ENCODE peak calls at places on chromosomes 5 and 9, in nine cellular contexts. One of them, this sample, is unnamed.

GRCh38 chr5:146516151-146516475 is at the start of gene GPR151:
- DNase-seq in kidney epithelial cell: no peak
- DNase-seq in H4: no peak
- DNase-seq in activated CD4-positive, alpha-beta T cell treated with anti-CD3 and anti-CD28 coated beads for 24 hours: no peak
- DNase-seq in NCI-H1105 treated with DMSO at 0.1 percent for 48 hours: no peak
- DNase-seq in HTR-8/SVneo: no peak
- DNase-seq in NCI-H460: no peak
- DNase-seq in GOT3: no peak
- DNase-seq in T-cell: no peak
- DNase-seq in this sample: peak; percentile 13

GRCh38 chr5:138665261-138665660 is 88.0 kb upstream of the CTNNA1 start:
- DNase-seq in NCI-H460: no peak
- DNase-seq in GOT3: no peak
- DNase-seq in NCI-H1105 treated with DMSO at 0.1 percent for 48 hours: no peak
- DNase-seq in T-cell: no peak
- DNase-seq in HTR-8/SVneo: no peak
- DNase-seq in H4: no peak
- DNase-seq in activated CD4-positive, alpha-beta T cell treated with anti-CD3 and anti-CD28 coated beads for 24 hours: no peak
- DNase-seq in kidney epithelial cell: no peak
- DNase-seq in this sample: no peak

GRCh38 chr5:54882841-54883240 is 102.6 kb downstream of the ESM1 start:
- DNase-seq in NCI-H460: no peak
- DNase-seq in kidney epithelial cell: no peak
- DNase-seq in T-cell: no peak
- DNase-seq in NCI-H1105 treated with DMSO at 0.1 percent for 48 hours: no peak
- DNase-seq in activated CD4-positive, alpha-beta T cell treated with anti-CD3 and anti-CD28 coated beads for 24 hours: no peak
- DNase-seq in HTR-8/SVneo: no peak
- DNase-seq in GOT3: no peak
- DNase-seq in H4: no peak
- DNase-seq in this sample: no peak

GRCh38 chr9:133334161-133334560 is 1.8 kb downstream of the SURF6 start:
- DNase-seq in NCI-H1105 treated with DMSO at 0.1 percent for 48 hours: no peak
- DNase-seq in kidney epithelial cell: no peak
- DNase-seq in HTR-8/SVneo: no peak
- DNase-seq in T-cell: no peak
- DNase-seq in H4: no peak
- DNase-seq in activated CD4-positive, alpha-beta T cell treated with anti-CD3 and anti-CD28 coated beads for 24 hours: no peak
- DNase-seq in NCI-H460: no peak
- DNase-seq in GOT3: no peak
- DNase-seq in this sample: no peak

GRCh38 chr5:67350600-67351315 is 154.2 kb upstream of the CD180 start:
- DNase-seq in NCI-H1105 treated with DMSO at 0.1 percent for 48 hours: peak; percentile 53
- DNase-seq in activated CD4-positive, alpha-beta T cell treated with anti-CD3 and anti-CD28 coated beads for 24 hours: no peak
- DNase-seq in kidney epithelial cell: no peak
- DNase-seq in T-cell: peak; percentile 22
- DNase-seq in H4: peak; percentile 72
- DNase-seq in NCI-H460: no peak
- DNase-seq in GOT3: no peak
- DNase-seq in HTR-8/SVneo: no peak
- DNase-seq in this sample: peak; percentile 69

GRCh38 chr9:136710543-136710942 is 1.8 kb upstream of the DIPK1B start:
- DNase-seq in T-cell: no peak
- DNase-seq in H4: no peak
- DNase-seq in activated CD4-positive, alpha-beta T cell treated with anti-CD3 and anti-CD28 coated beads for 24 hours: no peak
- DNase-seq in GOT3: no peak
- DNase-seq in NCI-H460: no peak
- DNase-seq in HTR-8/SVneo: no peak
- DNase-seq in NCI-H1105 treated with DMSO at 0.1 percent for 48 hours: no peak
- DNase-seq in kidney epithelial cell: no peak
- DNase-seq in this sample: no peak

GRCh38 chr9:137320555-137321384 is 18.7 kb upstream of the NRARP start:
- DNase-seq in activated CD4-positive, alpha-beta T cell treated with anti-CD3 and anti-CD28 coated beads for 24 hours: no peak
- DNase-seq in kidney epithelial cell: no peak
- DNase-seq in NCI-H1105 treated with DMSO at 0.1 percent for 48 hours: no peak
- DNase-seq in NCI-H460: no peak
- DNase-seq in T-cell: no peak
- DNase-seq in H4: no peak
- DNase-seq in HTR-8/SVneo: no peak
- DNase-seq in GOT3: no peak
- DNase-seq in this sample: no peak

GRCh38 chr9:129208191-129209091 is 30.4 kb upstream of the IER5L start:
- DNase-seq in H4: no peak
- DNase-seq in T-cell: peak; percentile 22
- DNase-seq in NCI-H1105 treated with DMSO at 0.1 percent for 48 hours: no peak
- DNase-seq in NCI-H460: no peak
- DNase-seq in activated CD4-positive, alpha-beta T cell treated with anti-CD3 and anti-CD28 coated beads for 24 hours: peak; percentile 32
- DNase-seq in HTR-8/SVneo: no peak
- DNase-seq in GOT3: no peak
- DNase-seq in kidney epithelial cell: no peak
- DNase-seq in this sample: no peak

GRCh38 chr9:128556915-128557634 is 4.7 kb downstream of the SPTAN1 start:
- DNase-seq in activated CD4-positive, alpha-beta T cell treated with anti-CD3 and anti-CD28 coated beads for 24 hours: no peak
- DNase-seq in T-cell: no peak
- DNase-seq in kidney epithelial cell: no peak
- DNase-seq in GOT3: no peak
- DNase-seq in H4: no peak
- DNase-seq in NCI-H460: no peak
- DNase-seq in HTR-8/SVneo: no peak
- DNase-seq in NCI-H1105 treated with DMSO at 0.1 percent for 48 hours: no peak
- DNase-seq in this sample: no peak

GRCh38 chr9:11506980-11507379 is 894.2 kb upstream of the PTPRD start:
- DNase-seq in NCI-H1105 treated with DMSO at 0.1 percent for 48 hours: no peak
- DNase-seq in GOT3: no peak
- DNase-seq in activated CD4-positive, alpha-beta T cell treated with anti-CD3 and anti-CD28 coated beads for 24 hours: no peak
- DNase-seq in HTR-8/SVneo: no peak
- DNase-seq in kidney epithelial cell: no peak
- DNase-seq in T-cell: no peak
- DNase-seq in H4: no peak
- DNase-seq in NCI-H460: no peak
- DNase-seq in this sample: no peak

GRCh38 chr9:135355466-135356420 is 123.8 kb upstream of the PPP1R26 start:
- DNase-seq in NCI-H1105 treated with DMSO at 0.1 percent for 48 hours: no peak
- DNase-seq in activated CD4-positive, alpha-beta T cell treated with anti-CD3 and anti-CD28 coated beads for 24 hours: no peak
- DNase-seq in NCI-H460: no peak
- DNase-seq in T-cell: no peak
- DNase-seq in H4: no peak
- DNase-seq in GOT3: no peak
- DNase-seq in HTR-8/SVneo: no peak
- DNase-seq in kidney epithelial cell: no peak
- DNase-seq in this sample: no peak

GRCh38 chr5:135179308-135179980 is 145.4 kb upstream of the PITX1 start:
- DNase-seq in NCI-H460: no peak
- DNase-seq in kidney epithelial cell: no peak
- DNase-seq in activated CD4-positive, alpha-beta T cell treated with anti-CD3 and anti-CD28 coated beads for 24 hours: no peak
- DNase-seq in NCI-H1105 treated with DMSO at 0.1 percent for 48 hours: no peak
- DNase-seq in GOT3: no peak
- DNase-seq in H4: no peak
- DNase-seq in T-cell: no peak
- DNase-seq in HTR-8/SVneo: no peak
- DNase-seq in this sample: no peak

GRCh38 chr5:173235499-173236394 is 741 bp upstream of the NKX2-5 start:
- DNase-seq in NCI-H1105 treated with DMSO at 0.1 percent for 48 hours: no peak
- DNase-seq in activated CD4-positive, alpha-beta T cell treated with anti-CD3 and anti-CD28 coated beads for 24 hours: no peak
- DNase-seq in T-cell: no peak
- DNase-seq in HTR-8/SVneo: no peak
- DNase-seq in kidney epithelial cell: no peak
- DNase-seq in H4: no peak
- DNase-seq in NCI-H460: no peak
- DNase-seq in GOT3: no peak
- DNase-seq in this sample: no peak

GRCh38 chr9:134489621-134490380 is 151.8 kb upstream of the COL5A1 start:
- DNase-seq in T-cell: no peak
- DNase-seq in H4: no peak
- DNase-seq in activated CD4-positive, alpha-beta T cell treated with anti-CD3 and anti-CD28 coated beads for 24 hours: no peak
- DNase-seq in kidney epithelial cell: no peak
- DNase-seq in HTR-8/SVneo: no peak
- DNase-seq in NCI-H460: no peak
- DNase-seq in GOT3: no peak
- DNase-seq in NCI-H1105 treated with DMSO at 0.1 percent for 48 hours: no peak
- DNase-seq in this sample: no peak

GRCh38 chr5:33692983-33693382 is 198.8 kb downstream of the ADAMTS12 start:
- DNase-seq in GOT3: no peak
- DNase-seq in activated CD4-positive, alpha-beta T cell treated with anti-CD3 and anti-CD28 coated beads for 24 hours: no peak
- DNase-seq in H4: no peak
- DNase-seq in T-cell: no peak
- DNase-seq in kidney epithelial cell: no peak
- DNase-seq in NCI-H460: no peak
- DNase-seq in NCI-H1105 treated with DMSO at 0.1 percent for 48 hours: no peak
- DNase-seq in HTR-8/SVneo: no peak
- DNase-seq in this sample: no peak

GRCh38 chr5:177507165-177507564 is 2.5 kb downstream of the DOK3 start:
- DNase-seq in NCI-H1105 treated with DMSO at 0.1 percent for 48 hours: no peak
- DNase-seq in kidney epithelial cell: no peak
- DNase-seq in activated CD4-positive, alpha-beta T cell treated with anti-CD3 and anti-CD28 coated beads for 24 hours: no peak
- DNase-seq in GOT3: no peak
- DNase-seq in T-cell: no peak
- DNase-seq in H4: no peak
- DNase-seq in HTR-8/SVneo: no peak
- DNase-seq in NCI-H460: no peak
- DNase-seq in this sample: no peak

GRCh38 chr9:90099262-90099982 is 494.6 kb downstream of the GADD45G start:
- DNase-seq in H4: peak; percentile 13
- DNase-seq in T-cell: no peak
- DNase-seq in NCI-H460: peak; percentile 30
- DNase-seq in activated CD4-positive, alpha-beta T cell treated with anti-CD3 and anti-CD28 coated beads for 24 hours: no peak
- DNase-seq in kidney epithelial cell: no peak
- DNase-seq in NCI-H1105 treated with DMSO at 0.1 percent for 48 hours: peak; percentile 44
- DNase-seq in HTR-8/SVneo: no peak
- DNase-seq in GOT3: no peak
- DNase-seq in this sample: peak; percentile 16

GRCh38 chr5:38607930-38608545 is 51.6 kb upstream of the LIFR start:
- DNase-seq in HTR-8/SVneo: peak; percentile 42
- DNase-seq in GOT3: no peak
- DNase-seq in activated CD4-positive, alpha-beta T cell treated with anti-CD3 and anti-CD28 coated beads for 24 hours: no peak
- DNase-seq in NCI-H460: no peak
- DNase-seq in T-cell: no peak
- DNase-seq in NCI-H1105 treated with DMSO at 0.1 percent for 48 hours: no peak
- DNase-seq in H4: peak; percentile 85
- DNase-seq in kidney epithelial cell: no peak
- DNase-seq in this sample: no peak

GRCh38 chr5:67208403-67208802 is 11.8 kb upstream of the CD180 start:
- DNase-seq in GOT3: no peak
- DNase-seq in HTR-8/SVneo: no peak
- DNase-seq in kidney epithelial cell: no peak
- DNase-seq in NCI-H1105 treated with DMSO at 0.1 percent for 48 hours: no peak
- DNase-seq in activated CD4-positive, alpha-beta T cell treated with anti-CD3 and anti-CD28 coated beads for 24 hours: no peak
- DNase-seq in NCI-H460: no peak
- DNase-seq in H4: no peak
- DNase-seq in T-cell: no peak
- DNase-seq in this sample: no peak

GRCh38 chr5:135210286-135211055 is 176.4 kb upstream of the PITX1 start:
- DNase-seq in HTR-8/SVneo: no peak
- DNase-seq in activated CD4-positive, alpha-beta T cell treated with anti-CD3 and anti-CD28 coated beads for 24 hours: no peak
- DNase-seq in H4: peak; percentile 84
- DNase-seq in GOT3: no peak
- DNase-seq in kidney epithelial cell: no peak
- DNase-seq in NCI-H460: no peak
- DNase-seq in NCI-H1105 treated with DMSO at 0.1 percent for 48 hours: no peak
- DNase-seq in T-cell: no peak
- DNase-seq in this sample: no peak

GRCh38 chr5:160333726-160334125 is 21.4 kb upstream of the CCNJL start:
- DNase-seq in NCI-H1105 treated with DMSO at 0.1 percent for 48 hours: no peak
- DNase-seq in GOT3: no peak
- DNase-seq in NCI-H460: no peak
- DNase-seq in kidney epithelial cell: no peak
- DNase-seq in T-cell: no peak
- DNase-seq in HTR-8/SVneo: no peak
- DNase-seq in activated CD4-positive, alpha-beta T cell treated with anti-CD3 and anti-CD28 coated beads for 24 hours: no peak
- DNase-seq in H4: no peak
- DNase-seq in this sample: no peak

GRCh38 chr9:84294551-84294950 is 46.0 kb downstream of the SLC28A3 start:
- DNase-seq in kidney epithelial cell: no peak
- DNase-seq in NCI-H1105 treated with DMSO at 0.1 percent for 48 hours: no peak
- DNase-seq in GOT3: no peak
- DNase-seq in H4: no peak
- DNase-seq in T-cell: no peak
- DNase-seq in NCI-H460: no peak
- DNase-seq in HTR-8/SVneo: no peak
- DNase-seq in activated CD4-positive, alpha-beta T cell treated with anti-CD3 and anti-CD28 coated beads for 24 hours: no peak
- DNase-seq in this sample: no peak

GRCh38 chr5:178940569-178941360 is at the start of gene ZNF454:
- DNase-seq in GOT3: no peak
- DNase-seq in H4: peak; percentile 23
- DNase-seq in activated CD4-positive, alpha-beta T cell treated with anti-CD3 and anti-CD28 coated beads for 24 hours: no peak
- DNase-seq in NCI-H460: no peak
- DNase-seq in T-cell: no peak
- DNase-seq in HTR-8/SVneo: peak; percentile 81
- DNase-seq in NCI-H1105 treated with DMSO at 0.1 percent for 48 hours: peak; percentile 72
- DNase-seq in kidney epithelial cell: peak; percentile 87
- DNase-seq in this sample: no peak

GRCh38 chr5:6833406-6833805 is 120.2 kb downstream of the TENT4A start:
- DNase-seq in activated CD4-positive, alpha-beta T cell treated with anti-CD3 and anti-CD28 coated beads for 24 hours: no peak
- DNase-seq in NCI-H460: no peak
- DNase-seq in NCI-H1105 treated with DMSO at 0.1 percent for 48 hours: no peak
- DNase-seq in T-cell: no peak
- DNase-seq in GOT3: no peak
- DNase-seq in H4: no peak
- DNase-seq in HTR-8/SVneo: no peak
- DNase-seq in kidney epithelial cell: no peak
- DNase-seq in this sample: no peak

GRCh38 chr5:93279292-93279974 is 301.6 kb downstream of the NR2F1-AS1 start:
- DNase-seq in kidney epithelial cell: no peak
- DNase-seq in GOT3: no peak
- DNase-seq in NCI-H460: no peak
- DNase-seq in H4: no peak
- DNase-seq in NCI-H1105 treated with DMSO at 0.1 percent for 48 hours: no peak
- DNase-seq in activated CD4-positive, alpha-beta T cell treated with anti-CD3 and anti-CD28 coated beads for 24 hours: no peak
- DNase-seq in T-cell: no peak
- DNase-seq in HTR-8/SVneo: no peak
- DNase-seq in this sample: no peak

This sample was measured in NCI-H1436.